ENCODE peak calls at places on chromosome 19, in eight cellular contexts. D, J, F, M, L, V, Q and R are unnamed samples.

GRCh38 chr19:17075860-17076538 is 422 bp downstream of the MYO9B start:
- DNase-seq in D (peak), J (peak), F (peak), M (peak), L (no peak), V (peak), Q (peak), R (peak)

GRCh38 chr19:8370176-8371010 is 6.4 kb downstream of the ANGPTL4 start:
- DNase-seq in D (no peak), J (no peak), F (no peak), M (no peak), L (no peak), V (no peak), Q (no peak), R (no peak)

GRCh38 chr19:16851031-16851712 is 22.0 kb downstream of the SIN3B start:
- DNase-seq in D (no peak), J (no peak), F (no peak), M (no peak), L (no peak), V (no peak), Q (no peak), R (no peak)

GRCh38 chr19:29671393-29672076 is 6.3 kb downstream of the PLEKHF1 start:
- DNase-seq in D (peak), J (peak), F (no peak), M (peak), L (no peak), V (peak), Q (peak), R (peak)

GRCh38 chr19:34835952-34836351 is 62.9 kb upstream of the ZNF599 start:
- DNase-seq in D (no peak), J (no peak), F (no peak), M (no peak), L (no peak), V (no peak), Q (no peak), R (no peak)

GRCh38 chr19:55537741-55538111 is 793 bp upstream of the SBK2 start:
- DNase-seq in D (no peak), J (no peak), F (no peak), M (no peak), L (no peak), V (peak), Q (no peak), R (no peak)

GRCh38 chr19:1133471-1133929 is 29.7 kb downstream of the GPX4 start:
- DNase-seq in D (no peak), J (peak), F (no peak), M (peak), L (no peak), V (peak), Q (peak), R (peak)

GRCh38 chr19:49862411-49863253 is 4.7 kb downstream of the PNKP start:
- DNase-seq in D (no peak), J (no peak), F (peak), M (peak), L (no peak), V (peak), Q (no peak), R (no peak)

GRCh38 chr19:4077011-4077382 is 10.3 kb upstream of the ZBTB7A start:
- DNase-seq in D (no peak), J (no peak), F (no peak), M (peak), L (no peak), V (no peak), Q (no peak), R (no peak)

GRCh38 chr19:54470991-54471782 is 1.9 kb downstream of the CDC42EP5 start:
- DNase-seq in D (peak), J (peak), F (no peak), M (no peak), L (no peak), V (peak), Q (peak), R (no peak)

GRCh38 chr19:45630463-45630862 is 8.7 kb downstream of the EML2 start:
- DNase-seq in D (no peak), J (no peak), F (no peak), M (no peak), L (peak), V (peak), Q (no peak), R (peak)

GRCh38 chr19:10761443-10762242 is 43.8 kb downstream of the DNM2 start:
- DNase-seq in D (no peak), J (peak), F (no peak), M (no peak), L (no peak), V (peak), Q (no peak), R (no peak)

GRCh38 chr19:29708553-29709439 is 6.3 kb downstream of the C19orf12 start:
- DNase-seq in D (no peak), J (peak), F (no peak), M (no peak), L (no peak), V (no peak), Q (no peak), R (no peak)

GRCh38 chr19:372306-372890 is 27.8 kb upstream of the MIER2 start:
- DNase-seq in D (no peak), J (no peak), F (no peak), M (no peak), L (peak), V (no peak), Q (no peak), R (no peak)

GRCh38 chr19:41945135-41945766 is 13.9 kb downstream of the RABAC1 start:
- DNase-seq in D (no peak), J (peak), F (no peak), M (peak), L (no peak), V (no peak), Q (peak), R (peak)

GRCh38 chr19:4501005-4501591 is 17.2 kb downstream of the PLIN4 start:
- DNase-seq in D (no peak), J (no peak), F (no peak), M (no peak), L (no peak), V (no peak), Q (no peak), R (no peak)

GRCh38 chr19:16210168-16210567 is 12.5 kb downstream of the AP1M1 start:
- DNase-seq in D (no peak), J (no peak), F (no peak), M (no peak), L (no peak), V (no peak), Q (no peak), R (no peak)

GRCh38 chr19:40450664-40451063 is 6.5 kb upstream of the SERTAD3 start:
- DNase-seq in D (no peak), J (no peak), F (no peak), M (no peak), L (no peak), V (no peak), Q (no peak), R (no peak)

GRCh38 chr19:4652075-4652474 is 12.8 kb downstream of the TNFAIP8L1 start:
- DNase-seq in D (no peak), J (no peak), F (no peak), M (no peak), L (no peak), V (no peak), Q (no peak), R (no peak)

GRCh38 chr19:13962738-13963602 is 10.7 kb downstream of the DCAF15 start:
- DNase-seq in D (no peak), J (no peak), F (no peak), M (no peak), L (no peak), V (peak), Q (no peak), R (no peak)

GRCh38 chr19:8505680-8506401 is 3.4 kb upstream of the PRAM1 start:
- DNase-seq in D (peak), J (peak), F (peak), M (peak), L (no peak), V (peak), Q (peak), R (peak)

GRCh38 chr19:54136086-54136863 is 1.3 kb upstream of the CNOT3 start:
- DNase-seq in D (no peak), J (no peak), F (no peak), M (peak), L (no peak), V (peak), Q (no peak), R (no peak)

GRCh38 chr19:7729831-7730285 is 2.1 kb downstream of the CLEC4G start:
- DNase-seq in D (no peak), J (no peak), F (no peak), M (no peak), L (no peak), V (peak), Q (no peak), R (no peak)

GRCh38 chr19:58397533-58398037 is 2.1 kb downstream of the RNF225 start:
- DNase-seq in D (no peak), J (no peak), F (no peak), M (no peak), L (no peak), V (no peak), Q (no peak), R (no peak)

DNA sequence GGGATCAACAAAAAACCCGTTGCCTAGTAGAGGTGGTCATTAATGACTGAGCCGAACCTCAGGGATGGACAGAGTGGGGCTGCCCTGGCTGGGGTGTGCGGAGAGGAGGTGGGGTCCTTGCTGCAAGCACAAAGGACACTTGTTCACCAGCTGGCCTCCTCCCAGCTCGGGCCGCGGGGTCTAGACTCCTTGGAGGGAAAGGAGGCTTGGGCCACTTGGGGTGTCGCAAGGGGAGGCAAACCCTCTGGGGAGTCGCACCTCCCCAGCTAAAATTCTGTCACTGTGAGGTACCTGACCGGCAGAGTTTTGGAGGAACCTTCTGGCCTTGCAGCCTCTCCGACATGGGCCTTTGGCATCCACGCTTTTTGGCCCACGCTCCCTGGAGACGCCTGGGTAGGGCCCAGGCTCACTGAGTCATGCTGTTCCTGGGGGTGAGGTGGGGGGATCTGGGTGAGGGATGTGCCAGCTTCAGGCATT is 8.2 kb downstream of the KLHL26 start:
- DNase-seq in D (no peak), J (no peak), F (no peak), M (no peak), L (no peak), V (no peak), Q (no peak), R (no peak)
- H3K4me3 ChIP-seq in D (no peak), J (no peak), F (no peak), M (no peak), L (no peak), V (no peak), Q (no peak), R (no peak)

GRCh38 chr19:2613507-2614295 is 88.8 kb downstream of the GNG7 start:
- DNase-seq in D (no peak), J (peak), F (peak), M (peak), L (no peak), V (peak), Q (peak), R (peak)
- H3K4me3 ChIP-seq in D (no peak), J (no peak), F (no peak), M (no peak), L (no peak), V (peak), Q (no peak), R (no peak)

GRCh38 chr19:18373407-18373891 is 12.5 kb upstream of the GDF15 start:
- DNase-seq in D (no peak), J (no peak), F (no peak), M (no peak), L (no peak), V (no peak), Q (no peak), R (no peak)
- H3K4me3 ChIP-seq in D (no peak), J (no peak), F (no peak), M (no peak), L (no peak), V (no peak), Q (no peak), R (no peak)

DNA sequence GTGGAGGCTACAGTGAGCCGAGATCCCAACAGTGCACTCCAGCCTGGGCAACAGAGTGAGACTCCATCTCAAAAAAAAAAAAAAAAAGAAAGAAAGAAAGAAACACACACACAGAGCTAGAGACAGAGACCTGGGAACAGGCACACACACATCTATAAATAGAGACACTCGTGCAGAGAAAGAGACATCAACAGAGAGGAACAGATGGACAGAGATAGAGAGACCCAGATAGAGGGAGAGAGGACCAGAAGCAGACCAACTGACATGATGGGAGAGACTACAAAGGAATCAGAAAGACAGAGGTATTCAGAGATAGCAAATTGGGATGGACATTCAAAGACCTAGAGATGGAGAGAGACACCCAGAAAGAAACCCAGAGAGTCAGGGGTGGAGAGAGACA is 2.1 kb upstream of the CA11 start:
- DNase-seq in D (no peak), J (no peak), F (no peak), M (no peak), L (no peak), V (no peak), Q (no peak), R (no peak)
- H3K4me3 ChIP-seq in D (no peak), J (no peak), F (no peak), M (no peak), L (no peak), V (no peak), Q (no peak), R (no peak)

GRCh38 chr19:46900341-46900740 is 39.5 kb downstream of the ARHGAP35 start:
- DNase-seq in D (no peak), J (no peak), F (no peak), M (no peak), L (no peak), V (no peak), Q (no peak), R (no peak)

GRCh38 chr19:46902402-46902766 is 41.6 kb downstream of the ARHGAP35 start:
- DNase-seq in D (no peak), J (no peak), F (no peak), M (no peak), L (no peak), V (peak), Q (no peak), R (no peak)

GRCh38 chr19:46904114-46905060 is 43.6 kb downstream of the ARHGAP35 start:
- DNase-seq in D (no peak), J (no peak), F (no peak), M (no peak), L (no peak), V (peak), Q (no peak), R (no peak)

GRCh38 chr19:46903458-46903857 is 42.7 kb downstream of the ARHGAP35 start:
- DNase-seq in D (no peak), J (no peak), F (no peak), M (no peak), L (no peak), V (no peak), Q (no peak), R (no peak)

GRCh38 chr19:46901701-46902401 is 41.1 kb downstream of the ARHGAP35 start:
- DNase-seq in D (no peak), J (no peak), F (no peak), M (no peak), L (no peak), V (no peak), Q (no peak), R (no peak)
- H3K4me3 ChIP-seq in D (no peak), J (no peak), F (no peak), M (no peak), L (no peak), V (no peak), Q (no peak), R (no peak)